ENCODE peak calls at places on chromosome 20, in four cellular contexts. F is NCI-H774, B is heart left ventricle, V is fibroblast of lung. D is an unnamed sample.

GRCh38 chr20:11880694-11881093 is 37.0 kb upstream of the BTBD3 start:
- DNase-seq in V (no peak), F (no peak), B (no peak), D (no peak)

GRCh38 chr20:460707-461106 is 1.6 kb downstream of the TBC1D20 start:
- DNase-seq in V (peak; percentile 32), F (no peak), B (no peak), D (peak; percentile 52)

GRCh38 chr20:48286571-48287551 is 501.6 kb upstream of the SULF2 start:
- DNase-seq in B (no peak), F (no peak), V (no peak), D (peak; percentile 20)

GRCh38 chr20:19502169-19502568 is 255.9 kb upstream of the RIN2 start:
- DNase-seq in B (no peak), F (no peak), V (no peak), D (no peak)

GRCh38 chr20:571754-572331 is 28.3 kb upstream of the CSNK2A1 start:
- DNase-seq in V (peak; percentile 19), B (peak; percentile 88), F (no peak), D (peak; percentile 56)

GRCh38 chr20:3494218-3494617 is 23.4 kb downstream of the ATRN start:
- DNase-seq in F (no peak), V (no peak), B (no peak), D (no peak)

GRCh38 chr20:62394248-62395245 is 7.6 kb downstream of the RPS21 start:
- DNase-seq in B (no peak), F (no peak), V (no peak), D (no peak)

GRCh38 chr20:4910951-4911350 is 90.4 kb downstream of the SLC23A2 start:
- DNase-seq in B (no peak), V (no peak), F (no peak), D (no peak)

GRCh38 chr20:14580426-14581074 is 243.1 kb upstream of the FLRT3 start:
- DNase-seq in B (no peak), V (peak; percentile 24), F (peak; percentile 82), D (no peak)

GRCh38 chr20:43017241-43018030 is 172.3 kb downstream of the PTPRT start:
- DNase-seq in V (no peak), B (no peak), F (no peak), D (no peak)

GRCh38 chr20:11391591-11391990 is 526.1 kb upstream of the BTBD3 start:
- DNase-seq in B (no peak), V (peak; percentile 19), F (no peak), D (no peak)

GRCh38 chr20:44310664-44311639 is at the start of gene FITM2:
- DNase-seq in V (peak; percentile 97), F (peak; percentile 94), B (peak; percentile 98), D (peak; percentile 100)

GRCh38 chr20:46128310-46129151 is 10.4 kb downstream of the CD40 start:
- DNase-seq in V (no peak), F (no peak), B (peak; percentile 27), D (peak; percentile 65)

GRCh38 chr20:25496968-25497401 is 88.3 kb downstream of the NINL start:
- DNase-seq in F (no peak), V (peak; percentile 12), B (no peak), D (no peak)

GRCh38 chr20:13029687-13030510 is 21.1 kb downstream of the SPTLC3 start:
- DNase-seq in V (peak; percentile 89), F (no peak), B (no peak), D (peak; percentile 77)

GRCh38 chr20:24840121-24840713 is 108.9 kb upstream of the CST7 start:
- DNase-seq in V (no peak), B (no peak), F (no peak), D (peak; percentile 29)

GRCh38 chr20:33450867-33451266 is 7.3 kb upstream of the SNTA1 start:
- DNase-seq in F (no peak), B (no peak), V (peak; percentile 61), D (no peak)

GRCh38 chr20:39874049-39874893 is 814.8 kb downstream of the MAFB start:
- DNase-seq in F (peak; percentile 83), B (peak; percentile 79), V (peak; percentile 90), D (peak; percentile 74)

GRCh38 chr20:57064836-57065235 is 201.6 kb downstream of the BMP7 start:
- DNase-seq in B (no peak), V (no peak), F (no peak), D (no peak)

GRCh38 chr20:20386192-20386591 is 18.3 kb downstream of the INSM1 start:
- DNase-seq in F (no peak), B (no peak), V (no peak), D (no peak)

GRCh38 chr20:3405139-3405538 is 2.3 kb downstream of the DNAAF9 start:
- DNase-seq in V (no peak), F (no peak), B (no peak), D (no peak)

GRCh38 chr20:38258545-38259223 is 1.9 kb downstream of the KIAA1755 start:
- DNase-seq in F (no peak), B (no peak), V (no peak), D (no peak)

GRCh38 chr20:62066339-62066982 is 780 bp upstream of the TAF4 start:
- DNase-seq in B (peak; percentile 61), F (peak; percentile 62), V (peak; percentile 41), D (peak; percentile 29)

GRCh38 chr20:52025938-52026337 is 165.6 kb downstream of the ZFP64 start:
- DNase-seq in F (no peak), B (no peak), V (peak; percentile 47), D (no peak)

GRCh38 chr20:23042270-23042669 is 7.2 kb downstream of the SSTR4 start:
- DNase-seq in V (no peak), F (no peak), B (no peak), D (no peak)

GRCh38 chr20:22762576-22763256 is 178.3 kb upstream of the FOXA2 start:
- DNase-seq in V (no peak), F (no peak), B (no peak), D (no peak)

GRCh38 chr20:25025986-25026605 is 31.8 kb downstream of the ACSS1 start:
- DNase-seq in B (peak; percentile 28), V (no peak), F (no peak), D (no peak)

GRCh38 chr20:39661833-39662232 is 699.7 kb downstream of the DHX35 start:
- DNase-seq in F (no peak), V (peak; percentile 7), B (no peak), D (no peak)

GRCh38 chr20:38809942-38810341 is 4.4 kb downstream of the PPP1R16B start:
- DNase-seq in F (no peak), V (no peak), B (no peak), D (no peak)

GRCh38 chr20:20414640-20415274 is 46.9 kb downstream of the INSM1 start:
- DNase-seq in F (no peak), B (no peak), V (no peak), D (no peak)